ENCODE peak calls at places on chromosomes 4 and X, in seven cellular contexts. R is endothelial cell; Q is neuronal stem cell; C is stimulated activated CD8-positive, alpha-beta memory T cell treated with anti-CD3 and anti-CD28 coated beads, Interleukin-2, amount 100 ng/mL, for 48 hours; Z is mesenteric fat pad; P is activated T-cell treated with anti-CD3 and anti-CD28 coated beads, Interleukin-2, amount 50 U/mL, for 72 hours; J is T-helper 2 cell. H is an unnamed sample.
A peak's percentile ranks its signal among the peaks of the same experiment; 100 is the strongest.

GRCh38 chr4:3368334-3368733 is 73.4 kb upstream of the HGFAC start:
- DNase-seq in Z (no peak), C (no peak), Q (no peak), P (no peak), R (no peak), J (no peak), H (no peak)

GRCh38 chr4:1310031-1310795 is 20.5 kb downstream of the MAEA start:
- DNase-seq in R (no peak), C (no peak), J (no peak), Z (no peak), Q (no peak), P (no peak), H (no peak)

GRCh38 chrX:21934414-21934813 is 6.1 kb upstream of the SMS start:
- DNase-seq in J (no peak), C (no peak), P (no peak), Q (no peak), Z (no peak), R (no peak), H (no peak)

GRCh38 chr4:16993966-16994840 is 95.8 kb upstream of the LDB2 start:
- DNase-seq in P (no peak), Z (no peak), R (no peak), C (no peak), Q (no peak), J (no peak), H (no peak)

GRCh38 chrX:41589634-41590270 is 99.0 kb upstream of the GPR34 start:
- DNase-seq in P (no peak), Z (no peak), J (no peak), C (no peak), Q (no peak), R (no peak), H (no peak)

GRCh38 chrX:35890699-35891098 is 28.8 kb upstream of the CFAP47 start:
- DNase-seq in P (no peak), Z (no peak), R (peak; percentile 12), J (no peak), Q (peak; percentile 9), C (no peak), H (no peak)

GRCh38 chr4:96729641-96730040 is 889.7 kb downstream of the PDHA2 start:
- DNase-seq in J (no peak), R (no peak), Z (no peak), Q (no peak), C (no peak), P (no peak), H (no peak)

GRCh38 chrX:100449696-100450606 is 39.9 kb upstream of the PCDH19 start:
- DNase-seq in P (no peak), J (no peak), C (no peak), Q (no peak), Z (no peak), R (peak; percentile 3), H (no peak)

GRCh38 chr4:184196730-184197355 is 20.8 kb downstream of the ENPP6 start:
- DNase-seq in J (no peak), P (no peak), Q (no peak), Z (no peak), R (no peak), C (no peak), H (no peak)

GRCh38 chr4:119286377-119287002 is 35.4 kb downstream of the FABP2 start:
- DNase-seq in J (no peak), Z (no peak), Q (peak; percentile 2), C (no peak), R (peak; percentile 13), P (peak; percentile 29), H (no peak)

GRCh38 chr4:20249333-20249732 is 2.4 kb upstream of the SLIT2 start:
- DNase-seq in P (no peak), C (no peak), R (no peak), Z (no peak), J (no peak), Q (no peak), H (no peak)

GRCh38 chrX:149074429-149074828 is 430.7 kb downstream of the IDS start:
- DNase-seq in Z (no peak), P (no peak), Q (no peak), C (no peak), J (no peak), R (no peak), H (no peak)

GRCh38 chrX:57906790-57907189 is 3.5 kb downstream of the ZXDA start:
- DNase-seq in Z (no peak), J (no peak), P (no peak), Q (no peak), C (no peak), R (no peak), H (no peak)

GRCh38 chr4:20622701-20623100 is 77.6 kb upstream of the PACRGL start:
- DNase-seq in Z (no peak), Q (no peak), P (no peak), C (no peak), R (no peak), J (no peak), H (no peak)